ENCODE peak calls at places on chromosomes 2 and 18, in seven cellular contexts. M, O, F, S, R, G and P are unnamed samples.

GRCh38 chr2:238739668-238740067 is 108.2 kb upstream of the TWIST2 start:
- DNase-seq in M (no peak), O (peak), F (no peak), S (no peak), R (no peak), G (no peak), P (no peak)

GRCh38 chr18:55587341-55588000 is 521 bp downstream of the TCF4 start:
- DNase-seq in M (peak), O (no peak), F (peak), S (peak), R (peak), G (peak), P (peak)

GRCh38 chr18:75341267-75341666 is 86.2 kb downstream of the SMIM21 start:
- DNase-seq in M (no peak), O (peak), F (no peak), S (no peak), R (peak), G (no peak), P (peak)

GRCh38 chr2:121350884-121351283 is 65.9 kb upstream of the TFCP2L1 start:
- DNase-seq in M (no peak), O (no peak), F (no peak), S (no peak), R (no peak), G (no peak), P (no peak)

GRCh38 chr2:235605306-235605998 is 111.6 kb downstream of the AGAP1 start:
- DNase-seq in M (peak), O (peak), F (peak), S (peak), R (peak), G (peak), P (peak)

GRCh38 chr18:62182220-62182619 is 4.6 kb downstream of the PIGN start:
- DNase-seq in M (no peak), O (no peak), F (no peak), S (no peak), R (no peak), G (no peak), P (no peak)

GRCh38 chr2:75074228-75074627 is 115.8 kb downstream of the POLE4 start:
- DNase-seq in M (no peak), O (no peak), F (no peak), S (no peak), R (no peak), G (no peak), P (no peak)

GRCh38 chr18:55300469-55301195 is 287.4 kb downstream of the TCF4 start:
- DNase-seq in M (peak), O (no peak), F (no peak), S (no peak), R (no peak), G (no peak), P (no peak)

GRCh38 chr2:188979119-188979729 is 5.1 kb downstream of the COL3A1 start:
- DNase-seq in M (no peak), O (no peak), F (no peak), S (no peak), R (no peak), G (peak), P (no peak)

GRCh38 chr2:31297751-31298150 is 63.8 kb downstream of the EHD3 start:
- DNase-seq in M (no peak), O (no peak), F (no peak), S (peak), R (no peak), G (peak), P (no peak)

GRCh38 chr2:28247747-28248146 is 144.9 kb upstream of the FOSL2 start:
- DNase-seq in M (no peak), O (no peak), F (no peak), S (no peak), R (no peak), G (no peak), P (no peak)

GRCh38 chr2:28251337-28251736 is 141.3 kb upstream of the FOSL2 start:
- DNase-seq in M (no peak), O (no peak), F (no peak), S (no peak), R (no peak), G (no peak), P (no peak)

GRCh38 chr2:28252308-28252707 is 140.3 kb upstream of the FOSL2 start:
- DNase-seq in M (no peak), O (no peak), F (no peak), S (no peak), R (no peak), G (no peak), P (no peak)

GRCh38 chr2:28247326-28247725 is 145.3 kb upstream of the FOSL2 start:
- DNase-seq in M (no peak), O (no peak), F (no peak), S (no peak), R (no peak), G (peak), P (no peak)

DNA sequence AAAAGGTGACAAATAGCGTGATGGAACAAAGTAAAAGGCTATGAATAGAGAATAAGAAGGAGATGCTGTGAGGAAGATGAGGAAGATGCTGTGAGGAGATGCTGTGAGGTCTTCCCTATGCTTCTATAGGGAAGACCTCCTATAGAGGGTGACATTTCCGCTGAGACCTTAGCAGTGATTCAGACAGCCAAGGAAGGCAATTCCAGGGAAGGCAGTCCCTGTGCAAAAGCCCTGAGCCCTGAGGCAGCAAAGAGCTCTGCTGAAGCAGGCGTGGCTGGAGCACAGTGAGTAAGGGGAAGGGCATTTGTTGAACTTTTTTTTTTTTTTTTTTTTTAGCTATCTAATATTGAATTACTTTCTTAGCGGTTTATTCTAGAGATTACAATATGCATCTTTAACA is 142.7 kb upstream of the FOSL2 start:
- DNase-seq in M (peak), O (no peak), F (no peak), S (peak), R (no peak), G (peak), P (no peak)
- TF ChIP-seq CTCF in M (no peak), O (no peak), F (no peak), S (peak), R (no peak), G (no peak), P (no peak)

DNA sequence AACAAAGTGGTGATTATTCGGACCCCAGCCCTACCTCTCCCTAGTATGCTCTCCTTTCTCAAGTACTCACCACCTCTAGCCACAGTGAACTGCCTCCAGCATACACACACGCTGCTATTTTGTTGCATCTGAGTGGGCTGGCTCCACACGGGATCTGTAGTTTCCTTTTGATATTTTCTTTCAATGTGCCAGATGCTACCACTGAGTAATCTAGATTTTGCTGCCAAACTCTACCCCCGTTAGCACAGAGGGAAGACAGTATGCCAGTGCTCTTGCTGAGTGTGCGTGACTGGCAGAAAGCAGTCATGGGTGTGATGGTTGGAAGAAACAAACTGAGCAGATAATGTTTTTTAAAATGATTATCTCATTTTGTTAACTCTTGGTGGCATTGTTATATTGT is 11.6 kb downstream of the CFLAR start:
- DNase-seq in M (no peak), O (no peak), F (peak), S (no peak), R (no peak), G (peak), P (peak)
- H3K4me3 ChIP-seq in M (no peak), O (peak), F (no peak), S (no peak), R (no peak), G (no peak), P (no peak)

GRCh38 chr2:212005077-212005671 is 533.4 kb downstream of the ERBB4 start:
- DNase-seq in M (no peak), O (no peak), F (no peak), S (peak), R (peak), G (peak), P (peak)
- TF ChIP-seq CTCF in M (peak), O (no peak), F (no peak), S (peak), R (peak), G (peak), P (peak)

GRCh38 chr2:162012565-162012869 is 61.5 kb downstream of the DPP4 start:
- DNase-seq in M (no peak), O (no peak), F (no peak), S (no peak), R (no peak), G (no peak), P (no peak)
- H3K4me3 ChIP-seq in M (no peak), O (no peak), F (no peak), S (no peak), R (no peak), G (no peak), P (no peak)

GRCh38 chr2:104521247-104521646 is 332.7 kb upstream of the POU3F3 start:
- DNase-seq in M (no peak), O (peak), F (no peak), S (no peak), R (peak), G (no peak), P (no peak)
- TF ChIP-seq CTCF in M (no peak), O (no peak), F (no peak), S (no peak), R (peak), G (no peak), P (no peak)

DNA sequence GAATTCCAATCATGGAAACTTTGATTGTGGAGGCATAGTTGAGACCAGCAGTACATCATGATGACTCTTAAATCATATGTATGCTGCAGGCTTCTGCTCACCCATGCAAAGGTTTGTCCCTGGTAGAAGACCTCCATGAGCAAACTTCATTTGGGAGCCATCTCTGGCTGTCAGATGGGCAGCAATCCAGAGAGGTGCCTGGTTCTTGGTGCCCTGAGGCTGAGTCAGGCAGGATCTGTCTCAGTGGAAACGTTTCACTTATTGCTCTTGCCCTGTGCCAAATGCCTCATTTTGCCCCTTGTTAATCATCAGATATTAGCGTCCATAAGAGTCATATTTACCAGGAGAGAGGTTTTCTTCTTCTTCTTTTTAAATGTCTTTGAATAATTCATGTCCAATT is 151.5 kb upstream of the CELF4 start:
- DNase-seq in M (no peak), O (no peak), F (no peak), S (no peak), R (no peak), G (no peak), P (no peak)
- H3K4me3 ChIP-seq in M (no peak), O (no peak), F (no peak), S (no peak), R (no peak), G (no peak), P (no peak)

DNA sequence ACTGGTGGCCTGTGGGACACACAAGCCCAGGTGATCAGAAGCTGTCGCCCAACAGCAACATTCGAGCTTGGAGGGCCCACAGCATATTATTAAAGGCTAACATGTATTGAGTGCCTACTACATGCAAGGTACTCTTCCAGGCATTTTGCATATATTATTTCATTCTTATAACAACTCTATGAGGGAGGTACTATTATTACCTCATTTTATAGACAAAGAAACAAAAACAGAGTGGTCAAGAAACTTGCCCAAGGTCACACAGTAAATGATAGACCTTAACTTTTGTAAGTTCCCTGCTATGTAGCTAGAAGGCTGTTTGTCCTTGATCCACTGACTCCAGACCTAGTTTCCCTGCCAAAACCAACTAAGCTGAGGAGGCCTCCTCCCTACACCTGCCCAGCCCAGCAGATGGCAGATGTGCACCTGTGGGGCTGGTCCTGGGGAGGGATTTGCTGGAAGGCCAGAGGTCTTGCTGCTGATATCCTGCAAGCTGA is 35.7 kb downstream of the KANSL3 start:
- DNase-seq in M (no peak), O (no peak), F (no peak), S (no peak), R (no peak), G (no peak), P (peak)
- TF ChIP-seq CTCF in M (no peak), O (no peak), F (no peak), S (no peak), R (no peak), G (no peak), P (no peak)

GRCh38 chr2:21039080-21039556 is 4.8 kb downstream of the APOB start:
- DNase-seq in M (no peak), O (no peak), F (no peak), S (no peak), R (no peak), G (no peak), P (no peak)

GRCh38 chr2:21041943-21042707 is 1.7 kb downstream of the APOB start:
- DNase-seq in M (no peak), O (no peak), F (no peak), S (no peak), R (no peak), G (no peak), P (no peak)

GRCh38 chr2:21039979-21040467 is 3.9 kb downstream of the APOB start:
- DNase-seq in M (no peak), O (no peak), F (no peak), S (no peak), R (no peak), G (no peak), P (no peak)

GRCh38 chr2:21041462-21041861 is 2.4 kb downstream of the APOB start:
- DNase-seq in M (no peak), O (no peak), F (no peak), S (no peak), R (no peak), G (no peak), P (no peak)

DNA sequence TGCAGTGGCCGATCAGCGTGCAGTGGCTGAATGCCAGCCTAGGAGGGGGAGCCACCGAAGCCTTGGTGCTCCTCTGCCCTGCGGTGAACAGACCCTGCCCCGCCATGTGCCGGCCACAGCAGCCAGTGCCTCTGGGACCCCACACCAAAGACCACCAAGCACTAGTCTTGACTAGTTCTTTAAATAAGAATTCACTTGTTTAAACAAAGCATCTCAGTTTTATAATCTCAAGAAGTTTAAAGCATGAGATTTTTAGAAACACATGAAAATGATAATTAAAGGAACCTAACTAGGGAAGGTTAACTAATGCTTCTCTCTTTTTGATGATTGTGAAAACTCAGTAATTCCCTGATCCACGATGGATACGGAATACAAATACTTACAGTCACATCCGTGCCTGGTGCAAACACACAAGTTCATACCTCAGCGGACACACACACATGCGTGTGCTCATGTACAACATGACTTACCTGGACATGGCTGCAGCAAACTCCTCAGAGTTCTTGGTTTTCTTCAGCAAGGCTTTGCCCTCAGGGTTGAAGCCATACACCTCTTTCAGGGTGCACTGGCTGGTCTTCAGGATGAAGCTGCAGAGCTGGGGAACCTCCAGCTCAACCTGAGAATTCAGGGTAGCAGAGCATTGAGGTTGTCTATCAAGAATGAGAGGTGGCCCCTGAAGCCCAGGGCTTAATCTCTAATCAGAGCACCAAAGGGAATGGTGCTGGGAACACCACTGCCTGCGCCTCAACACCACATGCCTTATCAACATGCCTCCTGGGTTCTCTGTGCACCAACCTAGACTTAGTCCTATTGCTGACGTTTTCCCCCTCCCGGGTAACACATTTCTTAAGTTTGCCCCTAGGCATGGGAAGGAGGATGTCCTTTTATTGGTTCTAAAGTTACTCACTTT is 3.1 kb downstream of the APOB start:
- DNase-seq in M (no peak), O (no peak), F (no peak), S (no peak), R (no peak), G (no peak), P (no peak)
- H3K4me3 ChIP-seq in M (no peak), O (no peak), F (no peak), S (no peak), R (no peak), G (no peak), P (no peak)